ENCODE peak calls at places on chromosomes 5 and 9, in six cellular contexts. L, R, S, O, Y and H are unnamed samples.

GRCh38 chr5:128084228-128085167 is 932 bp downstream of the SLC12A2 start:
- DNase-seq in Y (no peak), R (peak), L (peak), O (peak), S (peak), H (peak)

GRCh38 chr5:90675222-90675621 is 116.6 kb downstream of the ADGRV1 start:
- DNase-seq in L (no peak), S (no peak), R (no peak), Y (no peak), O (no peak), H (no peak)

GRCh38 chr5:10485142-10485795 is 43.6 kb downstream of the ROPN1L start:
- DNase-seq in Y (peak), O (no peak), S (no peak), R (no peak), L (no peak), H (no peak)

GRCh38 chr9:127580371-127580770 is 31.7 kb upstream of the STXBP1 start:
- DNase-seq in S (no peak), R (no peak), L (no peak), O (no peak), Y (no peak), H (no peak)

GRCh38 chr5:63249960-63250359 is 671.3 kb downstream of the LRRC70 start:
- DNase-seq in Y (no peak), O (no peak), S (peak), L (no peak), R (no peak), H (no peak)

GRCh38 chr9:70773579-70773978 is 347.8 kb downstream of the TRPM3 start:
- DNase-seq in S (no peak), R (no peak), O (no peak), Y (no peak), L (no peak), H (no peak)

GRCh38 chr9:127979333-127980055 is 1.3 kb downstream of the EEIG1 start:
- DNase-seq in R (no peak), Y (peak), L (no peak), O (no peak), S (no peak), H (no peak)

GRCh38 chr9:35366627-35367026 is 123.3 kb upstream of the RUSC2 start:
- DNase-seq in R (no peak), Y (no peak), S (no peak), O (no peak), L (no peak), H (no peak)

GRCh38 chr9:122572456-122572855 is 10.7 kb downstream of the OR1L8 start:
- DNase-seq in L (no peak), S (no peak), O (no peak), R (no peak), Y (no peak), H (no peak)

GRCh38 chr9:137320555-137321384 is 18.7 kb upstream of the NRARP start:
- DNase-seq in Y (no peak), S (no peak), R (no peak), O (no peak), L (peak), H (no peak)

GRCh38 chr9:73402081-73403028 is 250.7 kb downstream of the ANXA1 start:
- DNase-seq in O (no peak), S (no peak), Y (no peak), R (no peak), L (no peak), H (peak)

GRCh38 chr5:78638423-78638822 is 10.1 kb downstream of the LHFPL2 start:
- DNase-seq in O (no peak), S (peak), Y (peak), R (peak), L (no peak), H (no peak)

GRCh38 chr9:10146517-10147331 is 466.1 kb downstream of the PTPRD start:
- DNase-seq in O (no peak), S (peak), R (no peak), Y (no peak), L (no peak), H (no peak)

GRCh38 chr9:76101472-76101871 is 211.0 kb downstream of the PCSK5 start:
- DNase-seq in L (no peak), O (no peak), S (no peak), R (no peak), Y (no peak), H (no peak)

GRCh38 chr9:95004452-95005275 is 278.2 kb downstream of the AOPEP start:
- DNase-seq in L (peak), O (no peak), Y (no peak), R (peak), S (no peak), H (peak)

GRCh38 chr5:33470544-33470943 is 29.8 kb downstream of the TARS1 start:
- DNase-seq in R (no peak), O (no peak), Y (peak), L (no peak), S (peak), H (no peak)

GRCh38 chr5:61423487-61424157 is 91.6 kb downstream of the ZSWIM6 start:
- DNase-seq in S (no peak), R (no peak), O (no peak), Y (no peak), L (no peak), H (no peak)

GRCh38 chr5:28065664-28066063 is 1027.3 kb upstream of the CDH9 start:
- DNase-seq in R (no peak), Y (no peak), L (no peak), O (no peak), S (no peak), H (no peak)

GRCh38 chr5:164256351-164256750 is 750.9 kb downstream of the MAT2B start:
- DNase-seq in L (no peak), O (no peak), S (peak), R (peak), Y (no peak), H (no peak)

GRCh38 chr9:116860509-116861120 is 173.5 kb downstream of the TRIM32 start:
- DNase-seq in Y (peak), O (no peak), S (peak), R (peak), L (no peak), H (peak)

GRCh38 chr9:136645903-136646754 is 16.6 kb upstream of the EGFL7 start:
- DNase-seq in O (no peak), S (no peak), L (peak), Y (no peak), R (no peak), H (no peak)

GRCh38 chr9:76699966-76700365 is 64.3 kb upstream of the PCA3 start:
- DNase-seq in Y (peak), L (no peak), O (no peak), S (peak), R (no peak), H (no peak)

GRCh38 chr9:136086951-136087740 is 7.9 kb downstream of the NACC2 start:
- DNase-seq in S (no peak), Y (no peak), L (peak), R (no peak), O (no peak), H (no peak)

GRCh38 chr5:164000819-164001218 is 495.4 kb downstream of the MAT2B start:
- DNase-seq in Y (no peak), R (no peak), L (no peak), O (no peak), S (no peak), H (no peak)

GRCh38 chr5:170330568-170331054 is 33.0 kb upstream of the LCP2 start:
- DNase-seq in Y (no peak), L (no peak), S (no peak), R (no peak), O (no peak), H (no peak)

GRCh38 chr5:32173394-32174010 is 617 bp downstream of the GOLPH3 start:
- DNase-seq in Y (no peak), L (peak), S (peak), R (peak), O (no peak), H (peak)

GRCh38 chr5:80541392-80541791 is 28.7 kb downstream of the ANKRD34B start:
- DNase-seq in S (no peak), L (no peak), R (no peak), Y (no peak), O (no peak), H (no peak)

GRCh38 chr5:51279983-51280382 is 103.3 kb upstream of the ISL1 start:
- DNase-seq in Y (no peak), O (no peak), L (no peak), R (peak), S (no peak), H (no peak)

GRCh38 chr5:72410896-72411295 is 90.7 kb downstream of the PTCD2 start:
- DNase-seq in S (peak), Y (no peak), L (no peak), O (no peak), R (no peak), H (no peak)

GRCh38 chr5:128083811-128084227 is 253 bp downstream of the SLC12A2 start:
- DNase-seq in L (no peak), O (no peak), Y (peak), R (peak), S (peak), H (no peak)

GRCh38 chr5:148381906-148382305 is 1.9 kb upstream of the FBXO38 start:
- DNase-seq in Y (no peak), R (peak), O (no peak), L (no peak), S (peak), H (no peak)

GRCh38 chr9:92292338-92293074 is 991 bp downstream of the IARS1 start:
- DNase-seq in L (no peak), O (no peak), Y (no peak), R (peak), S (peak), H (no peak)

GRCh38 chr9:114958021-114958846 is 27.8 kb upstream of the TNFSF8 start:
- DNase-seq in O (peak), L (no peak), Y (no peak), S (no peak), R (no peak), H (no peak)

GRCh38 chr5:154712518-154713437 is 42.4 kb upstream of the LARP1 start:
- DNase-seq in O (no peak), Y (no peak), L (no peak), S (peak), R (peak), H (peak)

GRCh38 chr5:97074859-97075489 is 67.4 kb downstream of the LIX1 start:
- DNase-seq in R (no peak), Y (no peak), S (no peak), L (no peak), O (no peak), H (no peak)

GRCh38 chr9:108397286-108397685 is 458.5 kb downstream of the ACTL7B start:
- DNase-seq in L (no peak), R (no peak), Y (no peak), O (no peak), S (no peak), H (no peak)

GRCh38 chr5:2913306-2913705 is 161.8 kb upstream of the IRX2 start:
- DNase-seq in Y (no peak), R (no peak), L (no peak), O (no peak), S (no peak), H (no peak)

GRCh38 chr5:105899726-105900125 is 1771.0 kb downstream of the EFNA5 start:
- DNase-seq in L (no peak), R (no peak), S (no peak), O (no peak), Y (no peak), H (no peak)